ENCODE peak calls at places on chromosome 7, in nine cellular contexts. L is SW480, C is NCI-H1105 treated with DMSO at 0.1 percent for 48 hours, Q is B cell, X is GM12865, U is fibroblast of the aortic adventitia, Y is cardiac muscle cell, J is mesenchymal stem cell, P is Daoy. Z is an unnamed sample.
A peak's percentile ranks its signal among the peaks of the same experiment; 100 is the strongest.

GRCh38 chr7:33738260-33738935 is 166.9 kb upstream of the BMPER start:
- DNase-seq in L (no peak), C (no peak), Q (no peak), X (no peak), U (no peak), Y (no peak), J (no peak), P (no peak), Z (no peak)

GRCh38 chr7:69245646-69246045 is 352.6 kb upstream of the AUTS2 start:
- DNase-seq in L (no peak), C (no peak), Q (no peak), X (no peak), U (peak; percentile 1), Y (no peak), J (no peak), P (peak; percentile 46), Z (no peak)

GRCh38 chr7:325051-325798 is 35.3 kb downstream of the FOXL3 start:
- DNase-seq in L (no peak), C (no peak), Q (no peak), X (no peak), U (no peak), Y (no peak), J (no peak), P (no peak), Z (peak; percentile 73)

GRCh38 chr7:38880454-38880853 is 28.5 kb downstream of the VPS41 start:
- DNase-seq in L (no peak), C (no peak), Q (no peak), X (no peak), U (no peak), Y (no peak), J (no peak), P (no peak), Z (no peak)

GRCh38 chr7:159139202-159139601 is 5.5 kb downstream of the VIPR2 start:
- DNase-seq in L (no peak), C (peak; percentile 17), Q (no peak), X (no peak), U (no peak), Y (no peak), J (no peak), P (no peak), Z (peak; percentile 33)

GRCh38 chr7:27131390-27131819 is 848 bp upstream of the HOXA4 start:
- DNase-seq in L (no peak), C (no peak), Q (no peak), X (no peak), U (no peak), Y (no peak), J (no peak), P (no peak), Z (no peak)

GRCh38 chr7:4805110-4805978 is 29.9 kb downstream of the AP5Z1 start:
- DNase-seq in L (no peak), C (no peak), Q (peak; percentile 43), X (no peak), U (no peak), Y (no peak), J (no peak), P (no peak), Z (no peak)

GRCh38 chr7:134757938-134758337 is 21.5 kb upstream of the CALD1 start:
- DNase-seq in L (no peak), C (no peak), Q (no peak), X (no peak), U (peak; percentile 23), Y (no peak), J (peak; percentile 67), P (no peak), Z (no peak)

GRCh38 chr7:33666526-33666925 is 238.8 kb upstream of the BMPER start:
- DNase-seq in L (no peak), C (no peak), Q (no peak), X (no peak), U (no peak), Y (no peak), J (no peak), P (peak; percentile 21), Z (no peak)

GRCh38 chr7:44872787-44873186 is 12.5 kb downstream of the PURB start:
- DNase-seq in L (no peak), C (no peak), Q (no peak), X (no peak), U (no peak), Y (no peak), J (no peak), P (no peak), Z (no peak)